ENCODE peak calls at places on chromosomes 4 and X, in five cellular contexts. D, R, B, E and C are unnamed samples.

GRCh38 chrX:142804085-142804484 is 221.6 kb upstream of the SPANXN4 start:
- DNase-seq in E (no peak), D (no peak), B (no peak), R (no peak), C (peak)

GRCh38 chr4:114393295-114394038 is 205.1 kb upstream of the UGT8 start:
- DNase-seq in B (no peak), E (no peak), D (no peak), R (no peak), C (no peak)

GRCh38 chrX:53714580-53715335 is 28.2 kb upstream of the HUWE1 start:
- DNase-seq in R (no peak), B (peak), D (peak), E (peak), C (peak)

GRCh38 chr4:109801895-109802319 is at the start of gene CFI:
- DNase-seq in D (no peak), R (no peak), B (no peak), E (peak), C (no peak)

GRCh38 chr4:155807021-155807420 is 48.2 kb downstream of the GUCY1B1 start:
- DNase-seq in D (no peak), R (no peak), E (no peak), B (no peak), C (no peak)

GRCh38 chr4:176726803-176727202 is 65.9 kb downstream of the VEGFC start:
- DNase-seq in D (no peak), B (no peak), R (no peak), E (no peak), C (no peak)

GRCh38 chr4:82429728-82430192 is 502 bp downstream of the HNRNPDL start:
- DNase-seq in D (no peak), B (no peak), E (no peak), R (no peak), C (peak)

GRCh38 chr4:2537011-2537830 is 774 bp downstream of the FAM193A start:
- DNase-seq in R (no peak), D (peak), B (peak), E (peak), C (peak)

GRCh38 chr4:121139533-121140222 is 24.4 kb downstream of the TNIP3 start:
- DNase-seq in D (no peak), B (peak), R (no peak), E (no peak), C (no peak)

GRCh38 chr4:78654809-78655208 is 103.2 kb downstream of the ANXA3 start:
- DNase-seq in E (peak), B (no peak), D (no peak), R (no peak), C (no peak)

GRCh38 chrX:54978448-54978847 is 15.5 kb downstream of the PFKFB1 start:
- DNase-seq in D (no peak), E (no peak), B (no peak), R (no peak), C (no peak)

GRCh38 chr4:53963786-53964185 is 100.6 kb downstream of the CHIC2 start:
- DNase-seq in B (no peak), R (no peak), D (no peak), E (no peak), C (no peak)

GRCh38 chrX:2463973-2464676 is 36.7 kb downstream of the DHRSX start:
- DNase-seq in B (no peak), E (no peak), D (no peak), R (no peak), C (peak)

GRCh38 chr4:153465145-153465544 is 1.0 kb upstream of the TMEM131L start:
- DNase-seq in E (no peak), D (no peak), R (no peak), B (no peak), C (no peak)

GRCh38 chr4:53365486-53366300 is at the start of gene SCFD2:
- DNase-seq in B (peak), R (peak), E (peak), D (peak), C (peak)

GRCh38 chrX:45557390-45557789 is 356.7 kb upstream of the DIPK2B start:
- DNase-seq in E (no peak), D (no peak), R (no peak), B (no peak), C (no peak)

GRCh38 chr4:134201216-134202098 is at the start of gene PABPC4L:
- DNase-seq in R (no peak), D (no peak), E (peak), B (no peak), C (peak)

GRCh38 chr4:145954924-145955339 is 16.3 kb upstream of the ZNF827 start:
- DNase-seq in E (no peak), D (no peak), R (no peak), B (no peak), C (no peak)

GRCh38 chr4:2938906-2939305 is 24.3 kb downstream of the NOP14 start:
- DNase-seq in E (no peak), D (no peak), R (no peak), B (no peak), C (no peak)

GRCh38 chr4:128354205-128354821 is 66.7 kb upstream of the PGRMC2 start:
- DNase-seq in R (no peak), D (no peak), B (no peak), E (peak), C (peak)

GRCh38 chr4:162497564-162498167 is 333.9 kb upstream of the FSTL5 start:
- DNase-seq in D (no peak), E (peak), R (peak), B (peak), C (peak)

GRCh38 chr4:5824635-5825034 is 68.3 kb downstream of the CRMP1 start:
- DNase-seq in E (peak), R (no peak), B (no peak), D (no peak), C (peak)

GRCh38 chr4:120052840-120053239 is 13.8 kb downstream of the MAD2L1 start:
- DNase-seq in B (no peak), D (no peak), R (no peak), E (peak), C (no peak)

GRCh38 chrX:16946971-16947562 is 609 bp downstream of the REPS2 start:
- DNase-seq in D (no peak), E (peak), B (peak), R (no peak), C (no peak)

GRCh38 chr4:176635372-176636261 is 157.1 kb downstream of the VEGFC start:
- DNase-seq in D (no peak), E (peak), R (no peak), B (no peak), C (no peak)

GRCh38 chr4:102492531-102493241 is 8.5 kb upstream of the NFKB1 start:
- DNase-seq in R (no peak), E (no peak), B (no peak), D (no peak), C (no peak)

GRCh38 chr4:95417531-95417930 is 131.2 kb downstream of the UNC5C start:
- DNase-seq in R (no peak), E (no peak), B (no peak), D (no peak), C (no peak)

GRCh38 chrX:26845051-26845450 is 618.1 kb downstream of the PPP4R3C start:
- DNase-seq in D (no peak), R (no peak), E (no peak), B (no peak), C (no peak)

GRCh38 chrX:6024204-6024603 is 204.5 kb downstream of the NLGN4X start:
- DNase-seq in E (no peak), B (no peak), D (no peak), R (no peak), C (no peak)

GRCh38 chrX:10725071-10725470 is 104.7 kb upstream of the MID1 start:
- DNase-seq in E (no peak), B (no peak), D (no peak), R (no peak), C (peak)

GRCh38 chr4:99383381-99383780 is 30.8 kb upstream of the ADH1C start:
- DNase-seq in R (no peak), B (no peak), E (no peak), D (no peak), C (no peak)

GRCh38 chr4:128663325-128663724 is 146.2 kb upstream of the JADE1 start:
- DNase-seq in D (no peak), R (no peak), E (no peak), B (peak), C (no peak)

GRCh38 chrX:20906571-20906970 is 467.6 kb upstream of the CNKSR2 start:
- DNase-seq in D (no peak), E (no peak), B (no peak), R (no peak), C (no peak)

GRCh38 chr4:182380701-182381295 is 137.6 kb downstream of the TENM3 start:
- DNase-seq in D (no peak), E (no peak), B (no peak), R (no peak), C (no peak)